ENCODE peak calls at places on chromosomes 3 and 15, in five cellular contexts. X is body of pancreas, W is heart left ventricle, J is adrenal gland, M is suprapubic skin. I is an unnamed sample.

GRCh38 chr3:129441215-129441614 is 1.2 kb downstream of the IFT122 start:
- DNase-seq in W (no peak), M (no peak), X (no peak), J (no peak), I (no peak)

GRCh38 chr3:32843504-32844321 is 25.9 kb downstream of the TRIM71 start:
- DNase-seq in M (no peak), W (no peak), X (no peak), J (no peak), I (no peak)

GRCh38 chr15:70061086-70061370 is 36.7 kb downstream of the TLE3 start:
- DNase-seq in W (no peak), X (no peak), M (no peak), J (no peak), I (peak)

GRCh38 chr3:24493951-24494615 is 567 bp downstream of the THRB start:
- DNase-seq in W (peak), M (peak), X (peak), J (peak), I (peak)

GRCh38 chr15:40066531-40066930 is 27.6 kb upstream of the SRP14 start:
- DNase-seq in J (no peak), X (no peak), M (no peak), W (no peak), I (no peak)

GRCh38 chr3:33513262-33513863 is 73.2 kb upstream of the UBP1 start:
- DNase-seq in J (no peak), X (no peak), W (no peak), M (no peak), I (no peak)

GRCh38 chr3:126360046-126360713 is 3.0 kb upstream of the KLF15 start:
- DNase-seq in J (no peak), X (peak), M (no peak), W (no peak), I (no peak)

GRCh38 chr3:177905173-177905894 is 630.9 kb upstream of the KCNMB2 start:
- DNase-seq in W (no peak), X (no peak), J (no peak), M (no peak), I (peak)

GRCh38 chr15:80990955-80991354 is 1.3 kb upstream of the MESD start:
- DNase-seq in M (no peak), W (no peak), X (no peak), J (no peak), I (no peak)

GRCh38 chr15:57705746-57706404 is 639 bp upstream of the POLR2M start:
- DNase-seq in W (no peak), J (no peak), M (no peak), X (no peak), I (no peak)

GRCh38 chr3:109081746-109082510 is 36.0 kb downstream of the MORC1 start:
- DNase-seq in J (peak), W (no peak), M (no peak), X (peak), I (peak)

GRCh38 chr3:44509985-44510360 is 32.5 kb upstream of the ZNF445 start:
- DNase-seq in J (no peak), W (no peak), X (peak), M (no peak), I (no peak)

GRCh38 chr3:160564949-160565441 is 376 bp downstream of the KPNA4 start:
- DNase-seq in M (peak), W (peak), J (peak), X (peak), I (peak)

GRCh38 chr3:66472313-66473134 is 28.3 kb downstream of the LRIG1 start:
- DNase-seq in X (no peak), M (no peak), W (no peak), J (no peak), I (no peak)

GRCh38 chr3:194736277-194736895 is 50.7 kb downstream of the FAM43A start:
- DNase-seq in J (no peak), M (no peak), X (no peak), W (no peak), I (no peak)

GRCh38 chr3:197795200-197795599 is 4.1 kb downstream of the LRCH3 start:
- DNase-seq in M (no peak), X (no peak), W (no peak), J (no peak), I (no peak)

GRCh38 chr3:127153506-127153815 is 39.5 kb upstream of the PRR23E start:
- DNase-seq in X (no peak), J (no peak), W (no peak), M (peak), I (no peak)

GRCh38 chr15:87874896-87875661 is 381.5 kb downstream of the NTRK3 start:
- DNase-seq in J (no peak), W (no peak), M (no peak), X (no peak), I (no peak)

GRCh38 chr15:35605790-35606189 is 59.8 kb upstream of the DPH6 start:
- DNase-seq in X (no peak), M (no peak), J (no peak), W (no peak), I (no peak)

GRCh38 chr3:47000198-47000815 is 20.8 kb downstream of the NBEAL2 start:
- DNase-seq in M (no peak), W (no peak), J (peak), X (no peak), I (no peak)

GRCh38 chr15:84863480-84864428 is 20.7 kb upstream of the SLC28A1 start:
- DNase-seq in W (no peak), X (no peak), J (no peak), M (no peak), I (no peak)

GRCh38 chr3:62682826-62683225 is 192.4 kb downstream of the CADPS start:
- DNase-seq in W (no peak), J (no peak), X (no peak), M (no peak), I (peak)

GRCh38 chr15:47184003-47184404 is 533.3 kb upstream of the SEMA6D start:
- DNase-seq in W (no peak), X (peak), M (no peak), J (no peak), I (peak)

GRCh38 chr3:134663646-134664456 is 13.0 kb upstream of the KY start:
- DNase-seq in M (peak), X (no peak), W (no peak), J (no peak), I (no peak)

GRCh38 chr15:35719964-35720507 is 174.1 kb upstream of the DPH6 start:
- DNase-seq in W (no peak), M (no peak), X (no peak), J (no peak), I (no peak)

GRCh38 chr3:58369038-58369437 is 36.3 kb downstream of the PXK start:
- DNase-seq in M (no peak), W (no peak), J (no peak), X (peak), I (no peak)

GRCh38 chr15:40567111-40567510 is 2.0 kb upstream of the RPUSD2 start:
- DNase-seq in W (no peak), M (no peak), X (no peak), J (no peak), I (no peak)

GRCh38 chr3:193742628-193743027 is 149.6 kb downstream of the OPA1 start:
- DNase-seq in W (no peak), M (no peak), J (no peak), X (no peak), I (no peak)

DNA sequence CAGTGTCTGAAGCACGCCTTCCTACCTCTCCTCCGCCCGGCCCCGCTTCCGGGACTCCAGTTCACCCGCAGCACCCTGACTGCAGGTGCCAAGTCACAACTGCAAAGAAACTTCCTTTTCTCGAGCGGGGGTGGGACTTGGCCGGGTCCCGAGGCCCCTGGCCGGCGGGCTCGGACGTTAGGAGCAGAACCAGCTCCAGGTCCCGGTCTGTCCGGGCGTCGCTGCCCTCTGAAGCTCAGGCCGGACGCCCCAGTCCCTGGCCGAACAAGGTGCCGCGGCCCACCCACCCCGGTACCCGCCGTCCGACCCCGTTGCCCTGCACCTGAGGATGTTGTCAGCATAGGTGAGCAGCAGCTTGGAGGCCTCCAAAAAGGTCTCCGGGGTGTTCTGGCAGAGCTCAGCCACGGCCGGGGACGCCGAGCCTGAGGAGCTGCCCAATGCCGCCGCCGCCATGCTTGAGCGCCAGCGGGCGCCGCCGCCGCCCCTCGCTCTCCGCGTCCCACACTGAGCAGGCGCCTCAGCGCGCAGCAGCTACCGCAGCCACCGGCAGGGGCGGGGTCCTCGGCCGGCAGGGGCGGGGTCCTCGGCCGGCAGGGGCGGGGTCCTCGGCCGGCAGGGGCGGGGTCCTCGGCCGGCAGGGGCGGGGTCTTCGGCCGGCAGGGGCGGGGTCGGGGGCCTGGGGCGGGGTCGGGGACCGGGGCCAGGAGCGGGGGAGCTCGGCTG is at the start of gene NGLY1:
- DNase-seq in W (peak), X (peak), J (peak), M (peak), I (peak)
- TF ChIP-seq POLR2A in W (peak), X (peak), J (peak), M (no peak), I (peak)

GRCh38 chr3:72999971-73000370 is 3.4 kb downstream of the PPP4R2 start:
- DNase-seq in J (no peak), W (no peak), X (no peak), M (no peak), I (no peak)
- TF ChIP-seq CTCF in J (no peak), W (no peak), X (no peak), M (no peak), I (no peak)

GRCh38 chr15:62118446-62118964 is 46.6 kb downstream of the C2CD4B start:
- DNase-seq in X (no peak), W (no peak), J (no peak), M (no peak), I (no peak)

GRCh38 chr15:62112616-62113593 is 46.1 kb downstream of the C2CD4A start:
- DNase-seq in W (no peak), J (peak), X (peak), M (no peak), I (peak)

GRCh38 chr15:62119224-62119925 is 45.7 kb downstream of the C2CD4B start:
- DNase-seq in M (no peak), X (peak), W (no peak), J (no peak), I (no peak)

GRCh38 chr15:62112051-62112450 is 45.3 kb downstream of the C2CD4A start:
- DNase-seq in J (no peak), W (no peak), M (no peak), X (no peak), I (no peak)

DNA sequence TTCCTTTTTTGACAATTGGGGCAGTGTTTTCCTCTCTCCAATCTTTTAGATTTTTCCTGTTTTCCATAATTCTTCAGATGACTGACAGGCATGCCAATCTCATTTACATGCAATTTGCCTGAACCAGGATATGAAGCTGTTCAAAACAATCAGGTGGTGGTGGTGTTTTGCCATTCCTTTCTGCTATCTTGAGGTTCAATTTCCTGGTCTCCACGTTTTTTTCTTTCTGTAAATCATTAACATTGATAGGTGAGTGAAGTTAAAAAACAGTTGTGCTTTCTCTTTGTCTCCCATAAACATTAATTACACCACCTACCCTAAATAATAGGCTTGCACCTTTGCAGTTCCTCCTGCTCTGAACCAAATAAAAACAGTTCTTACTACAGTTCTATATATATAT is 49.1 kb downstream of the C2CD4A start:
- DNase-seq in M (no peak), X (no peak), J (no peak), W (no peak), I (no peak)
- H3K27ac ChIP-seq in M (no peak), X (no peak), J (no peak), W (no peak), I (no peak)

GRCh38 chr3:52769786-52770445 is 824 bp downstream of the NEK4 start:
- DNase-seq in J (no peak), M (no peak), X (no peak), W (no peak), I (no peak)

GRCh38 chr3:52771334-52771681 is 568 bp upstream of the NEK4 start:
- DNase-seq in X (no peak), M (no peak), W (no peak), J (no peak), I (no peak)

GRCh38 chr3:52773361-52774065 is 2.8 kb upstream of the NEK4 start:
- DNase-seq in W (no peak), J (no peak), X (no peak), M (no peak), I (no peak)

GRCh38 chr3:52771702-52772101 is 962 bp upstream of the NEK4 start:
- DNase-seq in W (no peak), J (no peak), M (no peak), X (no peak), I (no peak)

DNA sequence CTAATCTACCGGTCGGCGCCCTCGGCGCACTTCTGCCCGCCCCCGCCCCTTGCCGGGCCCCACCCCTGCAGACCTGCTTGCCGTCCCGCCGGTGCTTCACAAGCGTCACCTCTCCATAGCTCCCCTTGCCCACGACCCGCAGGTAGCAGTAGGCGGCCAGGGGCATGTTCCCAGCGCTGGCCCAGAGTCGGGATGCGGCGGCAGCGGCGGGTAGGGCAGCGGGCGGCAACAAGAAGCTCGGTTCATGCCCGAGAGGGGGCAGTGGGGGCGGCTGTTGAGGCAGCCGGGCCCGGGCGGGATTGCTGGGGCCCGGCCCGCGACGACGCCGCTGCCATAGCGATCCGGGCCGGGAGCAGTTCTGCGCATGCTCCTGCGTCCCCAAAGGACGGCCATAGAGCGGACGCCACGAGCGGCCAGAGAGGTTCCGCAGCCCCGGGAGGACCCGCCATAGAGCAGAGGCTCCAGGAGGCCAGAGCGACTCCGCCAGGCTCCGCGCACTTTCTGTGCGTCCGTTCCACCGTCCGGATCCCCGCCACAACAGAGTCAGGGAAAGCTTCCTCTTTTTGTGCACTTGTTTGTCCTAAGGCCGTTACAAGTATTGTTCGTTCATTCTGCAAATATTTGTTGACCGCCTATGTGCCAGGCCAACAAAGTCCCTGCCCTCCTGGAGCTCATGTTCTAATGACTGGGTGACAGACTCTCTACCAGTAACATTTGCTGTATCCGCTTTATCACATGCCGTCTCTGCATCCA is at the start of gene NEK4:
- DNase-seq in W (peak), X (peak), J (peak), M (peak), I (peak)
- TF ChIP-seq POLR2A in W (peak), X (peak), J (peak), M (no peak), I (no peak)

GRCh38 chr15:38564557-38565286 is at the start of gene RASGRP1:
- DNase-seq in M (no peak), W (peak), J (peak), X (peak), I (peak)
- TF ChIP-seq CTCF in M (no peak), W (peak), J (no peak), X (peak), I (no peak)

GRCh38 chr3:184002469-184002868 is 15.2 kb downstream of the ABCC5 start:
- DNase-seq in M (no peak), J (no peak), X (no peak), W (peak), I (no peak)

GRCh38 chr3:184005981-184006507 is 11.6 kb downstream of the ABCC5 start:
- DNase-seq in W (peak), J (peak), M (no peak), X (peak), I (peak)

GRCh38 chr3:184003187-184003967 is 14.3 kb downstream of the ABCC5 start:
- DNase-seq in X (no peak), W (no peak), J (no peak), M (no peak), I (no peak)

GRCh38 chr3:184004483-184004882 is 13.2 kb downstream of the ABCC5 start:
- DNase-seq in J (peak), W (no peak), M (no peak), X (no peak), I (no peak)

DNA sequence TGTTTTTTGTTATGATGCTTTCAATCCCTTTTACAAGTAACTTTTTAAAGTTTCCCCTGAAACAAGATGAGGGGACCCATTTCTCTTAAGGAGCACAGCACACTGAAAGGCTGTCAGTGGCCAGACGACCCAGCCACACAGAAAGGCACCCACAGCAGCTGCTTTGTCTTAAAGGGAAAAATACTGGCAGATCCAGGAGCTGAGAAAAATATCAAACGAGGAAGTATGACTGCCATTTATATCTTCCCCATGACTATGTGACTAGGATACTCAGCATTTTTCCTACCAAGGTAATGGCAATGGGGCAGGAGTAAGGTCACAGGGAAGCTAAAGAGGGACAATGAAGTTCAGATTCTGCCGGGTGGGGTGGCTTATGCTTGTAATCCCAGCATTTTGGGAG is 15.9 kb downstream of the ABCC5 start:
- DNase-seq in X (no peak), W (no peak), J (no peak), M (no peak), I (no peak)
- H3K27ac ChIP-seq in X (no peak), W (no peak), J (no peak), M (no peak), I (no peak)

GRCh38 chr3:49164983-49165720 is 979 bp downstream of the CCDC71 start:
- DNase-seq in M (no peak), X (no peak), J (no peak), W (no peak), I (no peak)
- TF ChIP-seq POLR2A in M (no peak), X (no peak), J (no peak), W (no peak), I (no peak)